ENCODE peak calls at places on chromosomes 3 and 15, in six cellular contexts. A is A549, X is SK-N-SH, H is transverse colon, G is K562, O is tibial nerve. I is an unnamed sample.

GRCh38 chr3:48851407-48851806 is 3.7 kb upstream of the PRKAR2A start:
- DNase-seq in A (no peak), X (peak; percentile 76), H (no peak), G (no peak), O (no peak), I (no peak)

GRCh38 chr15:24761704-24762302 is 86.2 kb downstream of the NPAP1 start:
- DNase-seq in A (no peak), X (no peak), H (no peak), G (no peak), O (no peak), I (no peak)

GRCh38 chr3:190830031-190830430 is 32.5 kb downstream of the GMNC start:
- DNase-seq in A (no peak), X (no peak), H (no peak), G (no peak), O (no peak), I (no peak)

GRCh38 chr3:9810357-9810726 is 280 bp downstream of the TTLL3 start:
- DNase-seq in A (no peak), X (no peak), H (no peak), G (no peak), O (peak; percentile 8), I (no peak)

GRCh38 chr15:65423977-65424679 is 1.4 kb upstream of the IGDCC4 start:
- DNase-seq in A (no peak), X (no peak), H (no peak), G (peak; percentile 66), O (no peak), I (no peak)

GRCh38 chr15:94324835-94325767 is 93.7 kb downstream of the MCTP2 start:
- DNase-seq in A (no peak), X (no peak), H (peak; percentile 82), G (no peak), O (no peak), I (no peak)

GRCh38 chr3:158742861-158743260 is 10.6 kb upstream of the RARRES1 start:
- DNase-seq in A (no peak), X (no peak), H (no peak), G (no peak), O (no peak), I (no peak)

GRCh38 chr15:42363942-42364341 is 4.6 kb downstream of the CAPN3 start:
- DNase-seq in A (no peak), X (no peak), H (no peak), G (no peak), O (no peak), I (no peak)

GRCh38 chr3:133578548-133579191 is 5.2 kb downstream of the CDV3 start:
- DNase-seq in A (peak; percentile 64), X (peak; percentile 74), H (no peak), G (peak; percentile 15), O (no peak), I (no peak)

GRCh38 chr15:70257573-70258220 is 160.0 kb upstream of the TLE3 start:
- DNase-seq in A (no peak), X (no peak), H (no peak), G (no peak), O (no peak), I (no peak)

GRCh38 chr3:139538733-139539132 is 809 bp downstream of the RBP1 start:
- DNase-seq in A (no peak), X (peak; percentile 47), H (peak; percentile 26), G (no peak), O (no peak), I (no peak)

GRCh38 chr15:82647045-82647834 is at the start of gene CPEB1:
- DNase-seq in A (peak; percentile 66), X (peak; percentile 90), H (peak; percentile 42), G (peak; percentile 92), O (peak; percentile 22), I (no peak)

GRCh38 chr3:9747267-9747666 is 2.5 kb upstream of the OGG1 start:
- DNase-seq in A (no peak), X (no peak), H (no peak), G (no peak), O (no peak), I (no peak)

GRCh38 chr3:129399895-129400357 is 28.5 kb downstream of the EFCAB12 start:
- DNase-seq in A (no peak), X (no peak), H (no peak), G (no peak), O (peak; percentile 13), I (no peak)

GRCh38 chr3:126984391-126985142 is 1.7 kb downstream of the PLXNA1 start:
- DNase-seq in A (no peak), X (no peak), H (no peak), G (no peak), O (no peak), I (no peak)

GRCh38 chr3:126982125-126982521 is 792 bp upstream of the PLXNA1 start:
- DNase-seq in A (no peak), X (no peak), H (peak; percentile 39), G (peak; percentile 46), O (no peak), I (peak; percentile 38)

GRCh38 chr3:126983653-126984390 is 907 bp downstream of the PLXNA1 start:
- DNase-seq in A (no peak), X (peak; percentile 78), H (peak; percentile 27), G (peak; percentile 61), O (no peak), I (no peak)

GRCh38 chr3:126983276-126983652 is 349 bp downstream of the PLXNA1 start:
- DNase-seq in A (no peak), X (no peak), H (no peak), G (peak; percentile 54), O (no peak), I (no peak)

DNA sequence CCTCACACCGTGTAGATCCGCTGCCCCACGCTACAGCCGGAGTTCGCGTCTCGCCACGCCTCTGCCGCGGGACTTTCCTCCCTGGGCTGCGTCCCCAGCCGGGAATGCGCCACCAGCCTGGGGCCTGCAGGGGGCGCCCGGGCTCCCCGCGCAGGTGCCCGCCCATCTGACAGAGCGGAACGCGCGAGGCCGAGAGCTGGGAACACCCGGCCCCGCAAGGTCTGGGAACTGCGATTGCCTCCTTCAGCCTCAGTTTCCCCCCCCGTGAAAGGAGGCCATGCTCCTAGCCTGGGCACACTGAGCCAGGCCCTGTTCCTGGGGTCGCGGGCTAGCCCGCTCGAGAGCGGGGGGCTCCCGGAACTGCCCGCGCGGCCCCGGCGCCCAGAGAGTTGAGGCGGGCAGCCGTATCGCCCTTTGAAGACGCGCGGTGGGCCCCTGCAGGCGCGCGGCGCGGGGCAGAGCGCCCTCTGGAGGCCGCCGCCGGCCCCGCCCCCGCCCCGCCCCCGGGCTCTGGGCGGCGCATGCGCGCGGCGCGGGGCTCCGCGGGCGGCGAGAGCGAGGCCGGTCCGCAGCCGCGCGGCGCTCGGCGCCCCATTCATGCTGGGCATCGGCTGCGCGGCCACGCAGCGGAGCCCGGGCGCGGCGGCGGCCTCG is at the start of gene PLXNA1:
- DNase-seq in A (peak; percentile 66), X (peak; percentile 97), H (peak; percentile 84), G (peak; percentile 84), O (peak; percentile 38), I (peak; percentile 44)
- TF ChIP-seq EP300 in A (no peak), X (no peak), H (no peak), G (no peak), O (peak; percentile 32), I (no peak)

GRCh38 chr3:101995371-101996046 is 146.2 kb downstream of the NFKBIZ start:
- DNase-seq in A (no peak), X (no peak), H (no peak), G (no peak), O (no peak), I (no peak)

GRCh38 chr3:101999177-101999778 is 150.0 kb downstream of the NFKBIZ start:
- DNase-seq in A (no peak), X (no peak), H (no peak), G (no peak), O (no peak), I (no peak)

GRCh38 chr3:102000620-102001209 is 151.4 kb downstream of the NFKBIZ start:
- DNase-seq in A (no peak), X (no peak), H (no peak), G (no peak), O (no peak), I (no peak)

GRCh38 chr3:101996832-101997231 is 147.5 kb downstream of the NFKBIZ start:
- DNase-seq in A (no peak), X (no peak), H (no peak), G (no peak), O (no peak), I (no peak)

GRCh38 chr3:101998256-101998926 is 149.1 kb downstream of the NFKBIZ start:
- DNase-seq in A (no peak), X (no peak), H (no peak), G (no peak), O (no peak), I (no peak)
- TF ChIP-seq EP300 in A (no peak), X (no peak), H (no peak), G (no peak), O (no peak), I (no peak)

DNA sequence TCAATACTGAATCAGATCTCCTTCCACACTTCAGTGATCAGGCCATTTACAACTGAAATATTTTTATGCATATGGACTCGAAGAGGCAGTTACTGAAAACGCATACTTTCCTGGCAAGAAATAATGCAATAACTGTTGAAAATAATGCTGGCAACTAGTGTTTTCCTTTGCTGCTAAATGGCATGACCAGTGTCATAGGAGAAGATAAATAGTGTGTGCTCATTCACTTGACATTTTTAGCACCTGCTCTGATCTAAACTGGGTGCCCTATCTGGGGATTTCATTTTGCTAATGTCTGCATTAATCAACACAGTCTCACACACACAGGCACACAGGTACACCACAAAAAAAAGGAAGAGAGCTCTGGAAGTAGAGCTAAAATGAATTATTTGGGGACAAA is 695.2 kb downstream of the TUSC7 start:
- DNase-seq in A (no peak), X (no peak), H (no peak), G (no peak), O (no peak), I (no peak)
- TF ChIP-seq EP300 in A (no peak), X (no peak), H (no peak), G (no peak), O (no peak), I (no peak)

GRCh38 chr15:48463366-48463880 is 132.2 kb downstream of the DUT start:
- DNase-seq in A (no peak), X (no peak), H (no peak), G (no peak), O (no peak), I (no peak)
- TF ChIP-seq EP300 in A (no peak), X (no peak), H (no peak), G (no peak), O (no peak), I (no peak)

GRCh38 chr15:35306361-35306981 is 221.4 kb upstream of the NANOGP8 start:
- DNase-seq in A (no peak), X (no peak), H (peak; percentile 54), G (no peak), O (no peak), I (no peak)

GRCh38 chr15:35309886-35310285 is 224.8 kb upstream of the NANOGP8 start:
- DNase-seq in A (no peak), X (no peak), H (no peak), G (no peak), O (no peak), I (no peak)

GRCh38 chr15:35307026-35307425 is 221.9 kb upstream of the NANOGP8 start:
- DNase-seq in A (no peak), X (no peak), H (no peak), G (no peak), O (no peak), I (no peak)

GRCh38 chr15:35307676-35308075 is 222.6 kb upstream of the NANOGP8 start:
- DNase-seq in A (no peak), X (no peak), H (no peak), G (no peak), O (no peak), I (no peak)

GRCh38 chr15:35308802-35309201 is 223.7 kb upstream of the NANOGP8 start:
- DNase-seq in A (no peak), X (no peak), H (peak; percentile 38), G (no peak), O (no peak), I (no peak)
- TF ChIP-seq EP300 in A (no peak), X (peak; percentile 57), H (peak; percentile 89), G (no peak), O (no peak), I (no peak)

I was measured in GM12878.